ENCODE peak calls at places on chromosomes 7 and 10, in nine cellular contexts. S is BJ; G is AG09309; M is mucosa of descending colon; B is heart right ventricle; C is GM12865; X is CD8-positive, alpha-beta T cell; I is fibroblast of the aortic adventitia; O is astrocyte of the cerebellum. E is an unnamed sample.

GRCh38 chr7:85719981-85720963 is 533.4 kb upstream of the SEMA3D start:
- DNase-seq in S (peak), G (peak), M (no peak), B (no peak), C (no peak), X (no peak), I (peak), O (peak), E (peak)

GRCh38 chr10:97433430-97434001 is 7.5 kb downstream of the PGAM1 start:
- DNase-seq in S (no peak), G (no peak), M (no peak), B (no peak), C (no peak), X (no peak), I (no peak), O (no peak), E (no peak)

GRCh38 chr10:88800152-88801125 is 2.1 kb upstream of the LIPM start:
- DNase-seq in S (peak), G (peak), M (no peak), B (no peak), C (no peak), X (no peak), I (peak), O (no peak), E (peak)

GRCh38 chr7:36949711-36950600 is 225.7 kb upstream of the AOAH start:
- DNase-seq in S (no peak), G (no peak), M (peak), B (no peak), C (no peak), X (no peak), I (no peak), O (no peak), E (peak)

GRCh38 chr10:44280615-44281014 is 104.3 kb downstream of the CXCL12 start:
- DNase-seq in S (no peak), G (peak), M (no peak), B (no peak), C (no peak), X (no peak), I (peak), O (no peak), E (no peak)

GRCh38 chr7:41005381-41005901 is 697.4 kb downstream of the INHBA start:
- DNase-seq in S (peak), G (peak), M (no peak), B (peak), C (no peak), X (no peak), I (peak), O (peak), E (peak)

GRCh38 chr10:85213493-85213892 is 885.1 kb downstream of the CCSER2 start:
- DNase-seq in S (no peak), G (no peak), M (no peak), B (no peak), C (no peak), X (no peak), I (no peak), O (no peak), E (no peak)

GRCh38 chr10:61136151-61136550 is 192.2 kb upstream of the RHOBTB1 start:
- DNase-seq in S (no peak), G (no peak), M (no peak), B (no peak), C (no peak), X (no peak), I (no peak), O (no peak), E (peak)

GRCh38 chr10:122446668-122447410 is 7.6 kb upstream of the ARMS2 start:
- DNase-seq in S (no peak), G (no peak), M (no peak), B (no peak), C (no peak), X (no peak), I (peak), O (peak), E (peak)

GRCh38 chr7:151276651-151277590 is 28.4 kb upstream of the SMARCD3 start:
- DNase-seq in S (no peak), G (no peak), M (peak), B (peak), C (peak), X (peak), I (peak), O (peak), E (peak)

GRCh38 chr7:42677751-42678231 is 234.1 kb downstream of the C7orf25 start:
- DNase-seq in S (no peak), G (peak), M (peak), B (no peak), C (no peak), X (no peak), I (peak), O (peak), E (peak)

GRCh38 chr7:140674356-140674800 is 1.6 kb downstream of the ADCK2 start:
- DNase-seq in S (no peak), G (no peak), M (peak), B (no peak), C (peak), X (no peak), I (no peak), O (no peak), E (no peak)
- H3K4me3 ChIP-seq in S (no peak), G (no peak), M (no peak), B (peak), C (no peak), X (no peak), I (no peak), O (no peak), E (no peak)

DNA sequence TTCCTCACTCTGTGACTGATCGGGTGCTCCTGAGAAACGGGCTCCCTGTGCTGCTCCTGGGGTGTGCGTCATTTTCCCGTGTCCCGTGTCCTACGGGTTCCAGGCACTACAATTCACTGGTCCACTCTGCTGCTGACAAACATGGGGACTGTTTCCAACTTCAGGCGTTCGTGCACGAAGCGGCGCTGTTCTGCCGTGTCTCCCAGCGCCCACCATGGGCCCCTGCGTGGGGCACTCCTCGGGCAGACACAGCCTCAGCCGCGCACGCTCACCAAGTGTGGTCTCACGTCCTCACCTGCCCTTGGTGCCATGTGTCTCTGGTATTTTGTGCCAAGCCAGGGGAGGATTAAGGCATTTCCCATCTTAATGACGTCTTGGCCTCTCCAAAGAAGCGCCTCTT is 19.0 kb downstream of the GPR146 start:
- DNase-seq in S (no peak), G (no peak), M (no peak), B (no peak), C (no peak), X (no peak), I (no peak), O (no peak), E (no peak)
- TF ChIP-seq CTCF in S (no peak), G (no peak), M (no peak), B (no peak), C (no peak), X (no peak), I (no peak), O (no peak), E (no peak)

GRCh38 chr7:7816816-7817536 is 98.6 kb upstream of the RPA3 start:
- DNase-seq in S (no peak), G (no peak), M (no peak), B (no peak), C (peak), X (no peak), I (no peak), O (no peak), E (no peak)

GRCh38 chr7:7819442-7820247 is 101.2 kb upstream of the RPA3 start:
- DNase-seq in S (no peak), G (no peak), M (no peak), B (no peak), C (peak), X (no peak), I (peak), O (no peak), E (no peak)

GRCh38 chr7:7815395-7815794 is 97.0 kb upstream of the RPA3 start:
- DNase-seq in S (no peak), G (no peak), M (no peak), B (no peak), C (no peak), X (no peak), I (no peak), O (no peak), E (no peak)

GRCh38 chr7:7816084-7816483 is 97.7 kb upstream of the RPA3 start:
- DNase-seq in S (no peak), G (no peak), M (peak), B (no peak), C (peak), X (no peak), I (no peak), O (no peak), E (no peak)

DNA sequence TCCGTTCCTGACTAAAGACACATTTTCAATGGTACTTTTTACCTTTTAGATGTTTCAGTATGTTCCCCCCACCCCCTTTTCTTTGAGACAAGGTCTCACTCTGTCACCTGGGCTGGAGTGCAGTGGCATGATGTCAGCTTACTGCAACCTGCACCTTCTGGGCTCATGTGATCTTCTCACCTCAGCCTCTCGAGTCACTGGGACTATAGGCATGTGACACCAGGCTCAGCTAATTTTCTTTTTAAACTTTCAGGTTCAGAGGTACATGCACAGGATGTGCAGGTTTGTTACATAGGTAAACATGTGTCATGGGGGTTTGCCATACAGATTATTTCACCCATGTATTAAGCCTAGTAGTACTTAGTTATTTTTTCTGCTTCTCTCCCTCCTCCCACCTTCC is 99.3 kb upstream of the RPA3 start:
- DNase-seq in S (no peak), G (no peak), M (no peak), B (no peak), C (no peak), X (no peak), I (no peak), O (no peak), E (no peak)
- H3K4me3 ChIP-seq in S (no peak), G (no peak), M (no peak), B (no peak), C (no peak), X (no peak), I (no peak), O (no peak), E (no peak)

DNA sequence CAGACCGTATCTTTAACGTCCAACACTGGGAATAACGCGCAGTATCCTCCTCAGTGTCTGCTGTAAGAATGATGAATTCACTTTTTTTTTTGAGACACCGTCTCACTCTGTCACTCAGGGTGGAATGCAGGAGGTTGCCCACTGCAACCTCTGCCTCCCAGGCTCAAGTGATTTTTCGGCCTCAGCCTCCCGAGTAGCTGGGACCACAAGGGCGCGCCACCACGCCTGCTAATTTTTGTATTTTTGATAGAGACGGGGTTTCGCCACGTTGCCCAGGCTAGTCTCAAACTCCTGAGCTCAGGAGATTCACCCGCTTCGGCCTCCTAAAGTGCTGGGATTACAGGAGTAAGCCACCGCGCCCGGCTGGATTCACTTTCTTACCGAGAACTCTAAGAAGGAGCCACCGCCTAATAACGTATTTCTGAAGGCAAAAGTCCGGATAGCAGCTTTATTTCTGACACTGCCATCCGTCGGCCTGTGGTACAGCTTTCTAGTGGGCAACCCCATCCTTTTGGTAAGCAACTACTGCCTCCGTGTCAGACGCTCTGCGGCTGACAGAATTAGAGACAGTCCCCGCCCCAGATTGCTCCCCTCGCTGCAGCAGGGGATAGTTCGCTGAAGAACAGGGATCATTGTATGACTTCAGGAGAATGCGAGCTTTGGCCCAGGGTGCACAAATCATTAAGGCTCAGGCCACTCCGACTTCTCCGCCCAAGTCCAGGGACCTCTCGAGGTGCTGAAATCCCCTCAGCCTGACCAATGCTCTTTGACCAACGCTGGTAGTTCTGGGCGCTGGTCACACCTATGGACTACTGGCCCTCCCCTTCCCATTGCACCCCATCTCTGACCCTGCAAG is 649 bp downstream of the POLR3A start:
- DNase-seq in S (no peak), G (no peak), M (peak), B (peak), C (peak), X (peak), I (peak), O (no peak), E (peak)
- TF ChIP-seq CTCF in S (no peak), G (no peak), M (no peak), B (no peak), C (no peak), X (no peak), I (no peak), O (no peak), E (no peak)

GRCh38 chr7:134562136-134562535 is 13.2 kb downstream of the AKR1B15 start:
- DNase-seq in S (no peak), G (peak), M (no peak), B (no peak), C (no peak), X (no peak), I (peak), O (peak), E (peak)
- H3K4me3 ChIP-seq in S (no peak), G (no peak), M (no peak), B (no peak), C (no peak), X (no peak), I (no peak), O (no peak), E (no peak)

GRCh38 chr10:2980116-2980515 is 87.2 kb upstream of the PFKP start:
- DNase-seq in S (no peak), G (no peak), M (no peak), B (no peak), C (no peak), X (no peak), I (peak), O (no peak), E (no peak)
- TF ChIP-seq CTCF in S (no peak), G (no peak), M (no peak), B (no peak), C (no peak), X (no peak), I (no peak), O (no peak), E (no peak)

GRCh38 chr10:58667658-58668310 is 155.1 kb downstream of the BICC1 start:
- DNase-seq in S (peak), G (no peak), M (no peak), B (no peak), C (no peak), X (no peak), I (peak), O (no peak), E (no peak)

GRCh38 chr10:58666024-58666423 is 153.4 kb downstream of the BICC1 start:
- DNase-seq in S (no peak), G (no peak), M (peak), B (no peak), C (peak), X (no peak), I (peak), O (no peak), E (no peak)

GRCh38 chr10:58662314-58662713 is 149.6 kb downstream of the BICC1 start:
- DNase-seq in S (no peak), G (peak), M (no peak), B (no peak), C (no peak), X (no peak), I (peak), O (peak), E (peak)

GRCh38 chr10:58661902-58662301 is 149.2 kb downstream of the BICC1 start:
- DNase-seq in S (no peak), G (no peak), M (no peak), B (no peak), C (no peak), X (no peak), I (no peak), O (no peak), E (no peak)

DNA sequence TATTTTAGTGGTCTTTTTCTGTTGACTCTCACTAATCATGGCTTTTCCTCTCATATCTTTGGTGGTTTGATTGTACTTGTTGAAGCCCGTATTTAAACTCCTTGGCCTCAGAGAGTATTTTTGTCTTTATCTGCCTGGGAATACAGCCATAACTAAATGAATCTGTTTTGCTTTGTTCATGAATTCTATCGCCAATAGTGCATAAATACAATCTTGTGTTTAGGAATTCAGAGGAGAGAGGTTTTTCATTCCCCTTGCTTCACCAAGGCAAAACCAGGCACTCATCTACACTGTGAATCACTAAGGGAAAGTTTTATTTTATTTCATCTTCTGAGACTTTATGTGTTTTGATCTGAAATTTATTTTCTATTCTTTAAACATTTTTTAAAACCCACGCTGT is 152.7 kb downstream of the BICC1 start:
- DNase-seq in S (no peak), G (no peak), M (no peak), B (no peak), C (no peak), X (no peak), I (peak), O (no peak), E (no peak)
- H3K4me3 ChIP-seq in S (no peak), G (no peak), M (no peak), B (no peak), C (no peak), X (no peak), I (no peak), O (no peak), E (no peak)

GRCh38 chr7:13159467-13160184 is 472.2 kb downstream of the ARL4A start:
- DNase-seq in S (no peak), G (no peak), M (no peak), B (no peak), C (peak), X (no peak), I (no peak), O (no peak), E (no peak)
- TF ChIP-seq CTCF in S (no peak), G (no peak), M (no peak), B (no peak), C (no peak), X (no peak), I (no peak), O (no peak), E (no peak)

GRCh38 chr10:78549536-78549935 is 515.9 kb downstream of the RPS24 start:
- DNase-seq in S (no peak), G (no peak), M (no peak), B (no peak), C (no peak), X (no peak), I (no peak), O (no peak), E (no peak)
- H3K4me3 ChIP-seq in S (no peak), G (no peak), M (no peak), B (no peak), C (no peak), X (no peak), I (no peak), O (no peak), E (no peak)

GRCh38 chr10:3108575-3109105 is 41.3 kb downstream of the PFKP start:
- DNase-seq in S (no peak), G (no peak), M (no peak), B (no peak), C (no peak), X (no peak), I (no peak), O (no peak), E (no peak)

GRCh38 chr10:3108033-3108432 is 40.7 kb downstream of the PFKP start:
- DNase-seq in S (no peak), G (no peak), M (no peak), B (no peak), C (no peak), X (no peak), I (no peak), O (no peak), E (no peak)

GRCh38 chr10:3109633-3110032 is 42.3 kb downstream of the PFKP start:
- DNase-seq in S (no peak), G (no peak), M (no peak), B (no peak), C (no peak), X (no peak), I (no peak), O (no peak), E (no peak)

GRCh38 chr10:3107426-3107961 is 40.1 kb downstream of the PFKP start:
- DNase-seq in S (no peak), G (peak), M (peak), B (peak), C (no peak), X (no peak), I (peak), O (peak), E (peak)

DNA sequence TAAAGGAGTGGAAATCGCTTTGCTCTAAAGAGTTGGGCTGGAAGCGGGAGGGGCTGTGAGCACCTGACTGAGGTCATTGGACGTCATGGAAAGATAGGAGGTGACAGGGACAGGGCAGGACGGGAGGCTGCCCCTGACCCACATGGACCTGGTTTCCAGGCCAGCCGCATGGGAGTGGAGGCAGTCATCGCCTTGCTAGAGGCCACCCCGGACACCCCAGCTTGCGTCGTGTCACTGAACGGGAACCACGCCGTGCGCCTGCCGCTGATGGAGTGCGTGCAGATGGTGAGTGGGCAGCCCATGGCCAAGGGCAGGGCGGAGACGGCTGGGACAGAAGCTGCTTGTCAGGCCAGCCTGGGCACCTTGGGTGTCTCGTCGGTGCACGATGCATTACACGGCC is 41.8 kb downstream of the PFKP start:
- DNase-seq in S (no peak), G (no peak), M (no peak), B (no peak), C (no peak), X (no peak), I (no peak), O (no peak), E (no peak)
- TF ChIP-seq CTCF in S (no peak), G (no peak), M (no peak), B (no peak), C (no peak), X (no peak), I (no peak), O (no peak), E (no peak)

E was measured in cardiac fibroblast.